ENCODE peak calls at places on chromosomes 2 and 18, in five cellular contexts. E is psoas muscle, O is WERI-Rb-1, V is fibroblast of lung, G is OCI-LY7. T is an unnamed sample. For H3K9me3, the result is how much of the 10 kb centered on the place peaks cover.

GRCh38 chr2:1371066-1371465 is 42.2 kb upstream of the TPO start:
- DNase-seq in G (no peak), O (no peak), V (no peak), E (no peak), T (no peak)

GRCh38 chr18:49560277-49561126 is 1.4 kb upstream of the LIPG start:
- DNase-seq in O (no peak), V (peak), E (peak), G (no peak), T (no peak)

GRCh38 chr18:49250819-49251388 is 209.5 kb downstream of the DYM start:
- DNase-seq in E (no peak), O (peak), V (peak), G (peak), T (no peak)

GRCh38 chr2:189412330-189412953 is 28.8 kb upstream of the WDR75 start:
- DNase-seq in G (peak), E (no peak), O (no peak), V (peak), T (no peak)

GRCh38 chr2:55099493-55099877 is 49.2 kb upstream of the RTN4 start:
- DNase-seq in G (no peak), V (no peak), E (no peak), O (no peak), T (no peak)

GRCh38 chr2:199488772-199489400 is 31.1 kb upstream of the SATB2 start:
- DNase-seq in O (peak), G (peak), V (peak), E (no peak), T (no peak)

GRCh38 chr2:172826522-172826921 is 90.9 kb downstream of the RAPGEF4 start:
- DNase-seq in E (no peak), G (no peak), O (no peak), V (no peak), T (no peak)

GRCh38 chr2:156342252-156343095 is 10.0 kb upstream of the NR4A2 start:
- DNase-seq in G (peak), V (peak), E (peak), O (peak), T (peak)

GRCh38 chr2:134137182-134137595 is 116.7 kb upstream of the MGAT5 start:
- DNase-seq in O (no peak), G (no peak), V (peak), E (no peak), T (no peak)

GRCh38 chr2:39119732-39120520 is 925 bp downstream of the SOS1 start:
- DNase-seq in G (peak), E (peak), O (peak), V (peak), T (peak)

GRCh38 chr2:195706161-195706900 is 49.3 kb downstream of the SLC39A10 start:
- DNase-seq in V (peak), E (no peak), G (no peak), O (no peak), T (no peak)

GRCh38 chr2:73979686-73980085 is 5.0 kb upstream of the TET3 start:
- DNase-seq in V (peak), O (no peak), E (peak), G (no peak), T (no peak)

GRCh38 chr2:61196671-61197070 is 34.7 kb downstream of the C2orf74 start:
- DNase-seq in G (no peak), O (no peak), E (no peak), V (no peak), T (no peak)

GRCh38 chr2:109350526-109350925 is 221.5 kb downstream of the SH3RF3 start:
- DNase-seq in G (no peak), O (no peak), V (peak), E (no peak), T (no peak)

GRCh38 chr18:24368749-24369148 is 28.9 kb downstream of the OSBPL1A start:
- DNase-seq in O (no peak), E (no peak), V (no peak), G (no peak), T (no peak)

GRCh38 chr2:39981877-39982276 is 202.8 kb upstream of the THUMPD2 start:
- DNase-seq in G (no peak), E (no peak), V (peak), O (peak), T (no peak)

GRCh38 chr18:35949903-35950627 is 22.4 kb upstream of the RMP24 start:
- DNase-seq in O (peak), V (peak), G (peak), E (peak), T (peak)

DNA sequence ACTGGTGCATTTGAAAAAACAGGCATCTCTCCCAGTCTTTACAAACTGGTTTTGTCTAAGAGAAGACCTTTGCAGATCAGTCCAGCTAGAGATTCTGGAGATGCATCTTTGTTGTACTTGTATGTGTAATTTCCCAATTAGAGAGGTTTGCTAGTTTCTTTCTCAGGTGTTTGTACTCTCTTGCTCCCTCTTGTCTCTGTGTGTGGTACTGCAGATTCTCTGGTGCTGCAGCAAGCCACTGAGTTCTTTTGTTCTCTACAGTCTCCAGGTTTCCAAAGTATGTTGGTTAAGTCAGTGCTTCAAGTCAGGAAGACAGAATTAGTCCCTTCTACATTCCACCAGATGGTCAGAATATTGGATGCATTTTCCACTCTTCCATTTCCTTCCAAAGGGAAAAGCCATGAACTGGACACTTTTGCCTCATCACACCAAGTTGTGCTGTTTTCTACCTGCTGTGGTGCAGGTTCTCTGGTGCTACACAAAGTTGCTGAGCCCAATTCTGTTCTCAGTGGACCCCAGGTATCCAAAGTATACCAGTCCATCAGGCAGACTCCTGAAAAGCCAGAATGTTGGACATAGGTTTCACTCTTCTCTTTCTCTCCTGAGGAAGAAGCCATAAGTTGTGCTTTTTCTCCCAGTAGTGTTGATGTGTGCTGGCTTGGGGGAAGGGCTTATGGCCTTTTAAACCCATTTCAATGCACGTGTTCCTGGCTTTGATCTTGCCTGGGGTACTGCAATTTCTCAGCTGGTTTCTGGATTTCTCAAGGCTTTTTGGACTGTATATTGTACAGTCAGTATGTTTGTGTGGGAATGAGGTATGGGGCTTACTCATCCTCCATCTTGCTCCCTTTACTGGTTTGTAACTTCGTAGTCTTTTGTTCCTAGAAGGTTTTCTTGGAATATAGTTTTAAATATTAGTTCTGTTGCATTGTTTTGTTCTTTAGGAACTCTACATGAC is 29.8 kb downstream of the EPC2 start:
- DNase-seq in O (peak), V (peak), G (peak), E (no peak), T (peak)
- H3K9me3 ChIP-seq in O (under half), V (under half), G (under half), E (under half), T (under half)

GRCh38 chr2:16037808-16038457 is 97.6 kb downstream of the MYCN start:
- DNase-seq in G (no peak), E (no peak), V (no peak), O (peak), T (no peak)
- H3K9me3 ChIP-seq in G (under half), E (under half), V (under half), O (under half), T (under half)

DNA sequence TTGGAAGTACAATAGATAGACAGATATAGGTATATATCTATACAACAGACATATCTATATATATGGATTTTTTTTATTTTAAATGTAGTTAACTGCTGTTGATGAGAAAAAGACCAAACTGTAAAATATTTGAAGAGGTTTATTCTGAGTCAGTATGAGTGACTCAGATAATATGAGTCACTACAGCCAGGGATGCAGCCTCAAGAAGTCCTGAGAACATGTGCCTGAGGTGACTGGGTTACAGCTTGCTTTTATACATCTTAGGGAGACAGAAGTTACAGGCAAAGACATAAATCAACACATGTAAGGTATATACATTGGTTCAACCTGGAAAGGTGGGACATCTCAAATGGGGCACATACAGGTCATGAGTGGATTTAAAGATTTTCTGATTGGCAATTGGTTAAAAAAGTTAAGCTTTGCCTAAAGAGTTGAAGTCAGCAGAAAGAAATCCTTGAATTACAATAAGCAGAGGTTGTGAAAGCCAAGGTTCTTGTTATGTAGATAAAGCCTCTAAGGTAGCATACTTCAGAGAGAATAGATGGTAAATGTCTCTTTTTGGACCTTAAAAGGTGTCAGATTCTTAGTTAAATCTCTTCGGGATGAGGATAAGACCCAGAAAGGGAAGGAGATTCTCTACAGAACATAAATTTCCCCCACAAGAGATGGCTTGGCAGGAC is 149.9 kb downstream of the RBM43 start:
- DNase-seq in G (no peak), E (no peak), O (no peak), V (peak), T (no peak)
- H3K9me3 ChIP-seq in G (under half), E (under half), O (under half), V (under half), T (under half)

DNA sequence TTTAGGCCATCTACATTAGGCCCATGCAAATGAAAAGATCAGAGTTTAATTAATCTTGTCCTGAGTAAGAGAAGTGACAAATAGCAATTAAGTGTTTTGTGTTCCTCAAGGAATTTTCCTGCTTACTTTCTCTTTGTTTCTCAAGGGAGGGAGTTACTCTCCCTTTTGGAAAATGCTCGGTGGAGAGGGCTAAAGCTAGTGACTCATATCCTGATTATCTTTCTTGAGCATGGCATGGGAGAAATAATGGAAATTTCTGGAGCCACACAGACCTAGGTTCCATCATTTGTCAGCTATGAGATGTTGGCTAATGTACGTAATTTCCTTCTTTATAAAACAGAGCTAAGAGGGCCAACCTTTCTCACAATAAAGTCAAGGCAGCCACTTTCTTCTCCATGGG is 177.1 kb downstream of the ETAA1 start:
- DNase-seq in V (peak), E (no peak), G (no peak), O (no peak), T (no peak)
- H3K9me3 ChIP-seq in V (under half), E (under half), G (under half), O (under half), T (under half)

DNA sequence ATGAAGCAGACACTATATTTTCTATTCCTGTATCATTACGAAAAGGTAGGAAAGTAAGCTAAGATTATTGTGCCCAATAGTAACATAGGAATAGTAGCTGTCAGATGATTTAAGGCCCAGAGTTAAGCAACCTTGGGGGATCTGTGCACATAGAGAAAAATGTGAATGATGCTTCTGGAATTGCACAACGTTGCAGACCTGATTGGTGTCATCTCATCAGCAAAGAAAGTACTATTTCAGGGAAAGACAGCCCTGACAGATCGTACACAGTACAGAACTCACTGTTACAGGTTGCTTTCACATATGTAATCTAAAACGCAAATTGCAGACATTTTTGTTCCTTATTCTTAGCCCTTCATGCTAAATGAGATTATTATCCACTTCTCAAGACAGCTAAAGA is 535.9 kb downstream of the TRIB2 start:
- DNase-seq in E (no peak), G (no peak), V (no peak), O (no peak), T (no peak)
- H3K9me3 ChIP-seq in E (under half), G (under half), V (under half), O (under half), T (under half)

GRCh38 chr18:56267334-56267733 is 371.1 kb downstream of the TXNL1 start:
- DNase-seq in E (no peak), G (no peak), O (no peak), V (no peak), T (no peak)
- H3K9me3 ChIP-seq in E (under half), G (under half), O (under half), V (under half), T (under half)

GRCh38 chr2:171084128-171084527 is 76.6 kb downstream of the TLK1 start:
- DNase-seq in V (no peak), G (no peak), E (no peak), O (no peak), T (no peak)
- H3K9me3 ChIP-seq in V (under half), G (under half), E (under half), O (under half), T (under half)

T was measured in T-helper 17 cell.